ENCODE peak calls at places on chromosomes 7 and 10, in eight cellular contexts. E is left ventricle myocardium inferior, Q is GM12864, J is suprapubic skin, T is brain microvascular endothelial cell, X is cardiac fibroblast, D is astrocyte, U is K562. V is an unnamed sample.

GRCh38 chr10:44853148-44853734 is 57.9 kb upstream of the TMEM72 start:
- DNase-seq in U (no peak), Q (no peak), D (no peak), T (no peak), E (no peak), X (peak), J (no peak), V (no peak)

GRCh38 chr10:116486774-116487448 is 58.8 kb upstream of the PNLIP start:
- DNase-seq in J (no peak), Q (no peak), U (no peak), E (no peak), T (no peak), X (no peak), D (no peak), V (no peak)

GRCh38 chr10:100811752-100812750 is 66.7 kb downstream of the PAX2 start:
- DNase-seq in U (no peak), X (no peak), Q (no peak), D (no peak), E (no peak), J (no peak), T (no peak), V (no peak)

GRCh38 chr7:33444501-33444900 is 315.1 kb downstream of the BBS9 start:
- DNase-seq in X (peak), U (no peak), J (no peak), T (no peak), D (no peak), Q (no peak), E (no peak), V (no peak)

GRCh38 chr7:30268666-30269065 is 15.7 kb upstream of the ZNRF2 start:
- DNase-seq in U (no peak), E (no peak), D (no peak), X (no peak), T (no peak), J (no peak), Q (no peak), V (no peak)

GRCh38 chr10:119306964-119307363 is 99.6 kb downstream of the GRK5 start:
- DNase-seq in X (no peak), Q (no peak), U (no peak), E (no peak), D (peak), J (no peak), T (no peak), V (no peak)

GRCh38 chr7:34851431-34851830 is 185.9 kb downstream of the DPY19L1 start:
- DNase-seq in X (no peak), T (no peak), E (no peak), J (no peak), U (no peak), Q (no peak), D (no peak), V (no peak)

GRCh38 chr7:96995406-96996110 is 9.8 kb upstream of the DLX6 start:
- DNase-seq in T (no peak), J (no peak), E (no peak), X (no peak), D (no peak), Q (no peak), U (no peak), V (no peak)

GRCh38 chr7:158494162-158494586 is 93.4 kb downstream of the PTPRN2 start:
- DNase-seq in X (no peak), J (no peak), D (no peak), E (no peak), U (no peak), Q (no peak), T (no peak), V (no peak)

GRCh38 chr7:27157717-27158431 is 1.4 kb upstream of the HOXA7 start:
- DNase-seq in U (no peak), J (peak), Q (no peak), D (no peak), T (no peak), X (no peak), E (no peak), V (no peak)

GRCh38 chr10:3776796-3777571 is 8.0 kb downstream of the KLF6 start:
- DNase-seq in Q (no peak), J (no peak), X (peak), U (no peak), D (peak), T (peak), E (no peak), V (no peak)

GRCh38 chr10:91907033-91907594 is 2.2 kb downstream of the FGFBP3 start:
- DNase-seq in U (no peak), E (no peak), D (peak), X (no peak), T (no peak), J (no peak), Q (no peak), V (no peak)

GRCh38 chr10:3169271-3169670 is 3.3 kb downstream of the PITRM1 start:
- DNase-seq in U (no peak), J (no peak), Q (peak), X (no peak), T (no peak), E (no peak), D (no peak), V (no peak)

GRCh38 chr10:133457100-133457841 is 3.5 kb downstream of the SCART1 start:
- DNase-seq in E (no peak), D (no peak), J (peak), T (no peak), Q (no peak), U (no peak), X (no peak), V (no peak)

GRCh38 chr10:27713906-27714305 is 31.7 kb downstream of the MKX start:
- DNase-seq in X (no peak), D (no peak), U (no peak), Q (no peak), J (no peak), T (no peak), E (no peak), V (no peak)

GRCh38 chr10:128268015-128268722 is 141.9 kb upstream of the MKI67 start:
- DNase-seq in T (peak), D (no peak), J (no peak), X (peak), E (no peak), Q (no peak), U (peak), V (peak)

GRCh38 chr7:27251513-27252306 is 9.1 kb downstream of the EVX1 start:
- DNase-seq in J (no peak), E (no peak), U (no peak), T (no peak), Q (no peak), D (no peak), X (no peak), V (no peak)

GRCh38 chr10:30705625-30706149 is 76.1 kb upstream of the LYZL2 start:
- DNase-seq in D (no peak), X (no peak), J (no peak), U (no peak), Q (no peak), T (no peak), E (no peak), V (no peak)

GRCh38 chr7:154909241-154910105 is 93.5 kb downstream of the PAXIP1 start:
- DNase-seq in J (peak), D (no peak), Q (no peak), U (no peak), E (no peak), X (no peak), T (no peak), V (no peak)

GRCh38 chr7:148987751-148988512 is 40.4 kb downstream of the PDIA4 start:
- DNase-seq in T (no peak), J (no peak), U (no peak), X (no peak), Q (no peak), D (no peak), E (no peak), V (no peak)

GRCh38 chr7:2709553-2710165 is 21.7 kb downstream of the AMZ1 start:
- DNase-seq in E (peak), T (no peak), J (no peak), D (no peak), U (peak), X (peak), Q (peak), V (peak)

GRCh38 chr10:101060036-101060950 is 1.5 kb upstream of the KAZALD1 start:
- DNase-seq in D (peak), J (peak), Q (peak), T (peak), X (peak), U (peak), E (peak), V (peak)

GRCh38 chr7:149077594-149077993 is 12.9 kb downstream of the ZNF786 start:
- DNase-seq in D (no peak), U (no peak), X (no peak), T (no peak), Q (no peak), J (no peak), E (no peak), V (no peak)

DNA sequence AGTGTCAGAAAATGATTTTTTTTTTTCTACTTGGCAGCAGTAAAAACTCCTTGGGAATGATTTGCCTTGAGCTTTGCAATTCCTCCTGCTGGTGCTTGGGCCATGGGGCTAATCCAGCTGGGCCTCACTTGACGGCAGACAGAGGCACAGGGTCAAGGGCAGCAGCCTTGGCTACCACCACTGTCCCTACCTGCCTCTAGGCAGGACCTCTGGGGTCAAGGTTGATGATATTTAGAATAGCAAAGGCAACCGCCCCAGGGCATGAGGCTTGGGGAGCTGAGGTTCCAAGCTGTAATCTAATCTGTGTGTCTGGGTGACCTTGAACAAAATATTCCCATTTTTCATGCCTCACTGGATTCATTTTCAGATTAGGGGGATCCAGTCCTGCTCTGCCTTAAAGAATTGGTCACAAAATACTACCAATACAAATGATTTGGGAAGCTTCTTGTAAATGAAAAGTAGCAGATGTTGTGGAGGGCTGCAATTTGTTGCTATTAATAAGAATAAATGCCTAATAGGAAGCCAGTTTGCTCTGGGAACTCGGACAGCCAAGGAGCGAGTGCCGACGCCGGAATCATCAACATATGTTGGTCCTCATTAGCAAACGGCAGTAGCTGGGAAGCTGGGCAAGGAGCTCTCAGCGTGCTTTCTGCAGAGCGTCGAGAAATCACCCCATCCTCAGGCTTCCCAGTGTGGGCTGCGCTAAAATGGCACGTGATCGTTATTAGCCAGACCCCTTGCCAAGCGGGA is 327.3 kb downstream of the PLXNA4 start:
- DNase-seq in J (no peak), D (no peak), E (no peak), U (no peak), T (no peak), X (no peak), Q (no peak), V (no peak)
- TF ChIP-seq CTCF in J (no peak), D (no peak), E (no peak), U (no peak), T (no peak), X (no peak), Q (no peak), V (no peak)

GRCh38 chr7:120332433-120332832 is 59.5 kb downstream of the KCND2 start:
- DNase-seq in U (no peak), Q (no peak), D (no peak), E (no peak), J (no peak), T (no peak), X (no peak), V (no peak)

GRCh38 chr7:120334475-120334874 is 61.5 kb downstream of the KCND2 start:
- DNase-seq in J (no peak), D (no peak), U (no peak), Q (peak), X (no peak), E (no peak), T (no peak), V (no peak)

DNA sequence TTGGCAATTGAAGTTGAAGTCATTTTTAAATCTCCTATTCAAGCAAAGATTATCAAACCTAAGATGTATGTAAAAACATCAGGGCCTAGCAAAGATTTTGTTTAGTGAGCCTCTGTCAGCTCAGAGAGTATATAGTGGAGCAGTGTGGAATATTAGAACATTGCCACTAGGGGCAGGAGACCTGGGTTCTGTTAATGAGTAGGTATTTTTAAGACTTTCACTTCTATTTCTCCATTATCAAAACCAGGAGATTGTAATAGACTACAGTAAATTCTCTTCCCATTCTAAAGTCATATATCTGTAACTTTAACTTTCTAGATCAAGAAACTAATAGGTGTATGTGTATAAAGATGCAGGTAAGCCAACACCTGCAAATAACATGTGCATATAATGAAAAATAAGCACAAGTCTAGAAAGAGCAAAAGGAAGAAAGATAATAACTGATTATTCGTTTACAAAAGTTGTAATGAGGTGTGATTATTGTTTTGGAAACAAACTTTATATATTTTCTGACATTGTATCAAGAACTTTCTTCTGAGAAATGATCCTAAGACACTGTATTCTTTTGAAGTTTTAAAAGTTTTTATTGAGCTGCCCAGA is 64.4 kb downstream of the KCND2 start:
- DNase-seq in U (peak), J (no peak), E (no peak), Q (no peak), D (no peak), T (peak), X (peak), V (peak)
- TF ChIP-seq CTCF in U (peak), J (no peak), E (peak), Q (peak), D (peak), T (peak), X (peak), V (peak)

GRCh38 chr10:63103971-63104409 is 29.1 kb upstream of the NRBF2 start:
- DNase-seq in E (no peak), T (no peak), X (no peak), U (peak), D (peak), J (no peak), Q (no peak), V (no peak)

GRCh38 chr10:63105811-63106755 is 27.0 kb upstream of the NRBF2 start:
- DNase-seq in X (peak), Q (no peak), E (peak), J (peak), U (no peak), D (peak), T (peak), V (no peak)

GRCh38 chr10:63110940-63111339 is 22.2 kb upstream of the NRBF2 start:
- DNase-seq in E (no peak), U (no peak), J (no peak), D (no peak), Q (no peak), X (no peak), T (no peak), V (no peak)

GRCh38 chr10:63107943-63108437 is 25.1 kb upstream of the NRBF2 start:
- DNase-seq in X (no peak), J (no peak), E (no peak), Q (no peak), D (no peak), T (no peak), U (no peak), V (no peak)
- TF ChIP-seq CTCF in X (no peak), J (no peak), E (no peak), Q (no peak), D (no peak), T (no peak), U (no peak), V (no peak)

GRCh38 chr10:23445591-23445990 is 6.7 kb downstream of the OTUD1 start:
- DNase-seq in T (no peak), E (no peak), D (no peak), X (no peak), U (no peak), Q (no peak), J (no peak), V (no peak)
- TF ChIP-seq CTCF in T (no peak), E (no peak), D (no peak), X (no peak), U (no peak), Q (no peak), J (no peak), V (no peak)

GRCh38 chr10:99630439-99630838 is 10.2 kb upstream of the SLC25A28 start:
- DNase-seq in Q (no peak), X (peak), E (no peak), J (no peak), U (no peak), D (peak), T (peak), V (no peak)
- TF ChIP-seq CTCF in Q (peak), X (peak), E (peak), J (no peak), U (peak), D (peak), T (peak), V (peak)

DNA sequence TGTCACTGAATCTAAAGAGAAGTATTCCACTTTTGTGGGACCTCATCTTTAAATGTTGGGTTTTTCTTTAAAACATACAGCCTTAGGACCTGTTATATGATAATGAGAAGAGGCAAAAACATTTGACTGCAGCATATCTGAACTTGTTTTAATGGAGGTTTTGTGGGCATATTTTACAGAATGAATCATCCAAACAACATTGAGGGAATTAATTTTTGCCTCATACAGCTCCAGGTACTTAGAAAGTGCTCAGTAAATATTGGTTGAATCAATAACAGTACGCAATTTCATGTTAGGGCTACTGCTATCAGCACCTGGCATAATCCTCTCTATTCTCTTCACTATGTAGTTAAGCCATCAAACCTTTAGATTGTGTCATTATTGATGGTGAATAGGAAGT is 115.9 kb downstream of the MALRD1 start:
- DNase-seq in J (no peak), X (no peak), T (no peak), D (no peak), Q (no peak), U (no peak), E (no peak), V (no peak)
- TF ChIP-seq CTCF in J (no peak), X (no peak), T (no peak), D (no peak), Q (no peak), U (no peak), E (no peak), V (no peak)

DNA sequence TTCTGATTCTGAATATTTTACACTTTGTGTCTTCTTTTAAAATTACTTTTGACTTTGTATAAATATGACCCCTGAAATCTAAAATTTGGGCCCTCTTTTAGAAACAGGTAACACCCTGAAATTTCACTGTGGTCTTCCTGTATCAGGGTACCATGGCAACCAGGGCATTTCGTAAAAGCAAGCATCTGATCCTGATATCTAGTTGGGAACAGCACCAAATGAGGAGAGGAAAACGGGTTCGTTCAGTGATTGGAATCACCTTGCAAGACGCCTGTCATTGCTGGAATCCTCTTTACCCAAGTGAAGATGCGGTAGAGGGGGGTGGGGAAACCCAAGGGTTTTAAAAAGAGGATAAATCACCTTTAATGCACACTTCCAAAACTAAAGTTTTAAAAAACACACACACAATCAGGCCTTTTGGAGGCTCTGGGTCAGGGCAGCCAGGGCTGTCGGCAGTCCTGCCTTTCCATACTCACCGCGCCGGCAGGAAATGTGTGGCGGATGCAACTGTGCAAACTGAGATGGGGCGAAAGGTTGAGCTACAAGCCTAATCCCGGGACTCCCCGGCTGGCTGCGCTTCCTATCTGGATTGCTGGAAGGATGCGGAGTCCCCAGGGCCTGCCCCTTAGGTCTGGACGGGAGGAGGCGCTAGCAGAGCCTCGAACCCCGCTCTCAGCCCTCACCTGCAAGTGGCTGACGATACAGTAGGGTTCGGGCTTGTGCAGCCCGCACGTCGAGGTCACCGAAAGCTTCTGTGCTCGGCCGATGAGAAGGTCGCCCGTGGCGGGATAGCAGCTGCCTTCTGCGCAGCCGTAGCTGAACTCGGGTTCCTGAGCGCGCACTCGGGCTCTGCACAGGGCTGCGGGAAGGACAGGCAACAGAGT is 1.8 kb downstream of the LAMB1 start:
- DNase-seq in E (peak), Q (no peak), D (no peak), J (no peak), T (no peak), X (peak), U (no peak), V (no peak)
- TF ChIP-seq CTCF in E (peak), Q (no peak), D (no peak), J (no peak), T (peak), X (peak), U (no peak), V (no peak)

GRCh38 chr7:14483663-14484062 is 418.9 kb downstream of the DGKB start:
- DNase-seq in Q (no peak), E (no peak), J (no peak), X (no peak), T (no peak), D (no peak), U (no peak), V (no peak)
- TF ChIP-seq CTCF in Q (no peak), E (no peak), J (no peak), X (no peak), T (no peak), D (no peak), U (no peak), V (no peak)

V was measured in GM10248.